ENCODE peak calls at places on chromosomes 5 and 9, in seven cellular contexts. I, J, U, C, Z, T and A are unnamed samples.

GRCh38 chr9:15147471-15147870 is 159.5 kb downstream of the TTC39B start:
- DNase-seq in I (no peak), J (no peak), U (no peak), C (no peak), Z (no peak), T (no peak), A (no peak)

GRCh38 chr9:5441043-5441442 is 3.3 kb upstream of the PLGRKT start:
- DNase-seq in I (no peak), J (peak), U (no peak), C (peak), Z (no peak), T (no peak), A (no peak)

GRCh38 chr9:126569036-126569435 is 44.7 kb upstream of the LMX1B start:
- DNase-seq in I (peak), J (peak), U (no peak), C (peak), Z (no peak), T (no peak), A (no peak)

GRCh38 chr9:69549310-69550202 is 122.6 kb downstream of the APBA1 start:
- DNase-seq in I (peak), J (peak), U (peak), C (peak), Z (peak), T (no peak), A (peak)

GRCh38 chr5:61582421-61582820 is 250.4 kb downstream of the ZSWIM6 start:
- DNase-seq in I (no peak), J (no peak), U (peak), C (peak), Z (no peak), T (no peak), A (no peak)

GRCh38 chr9:70159630-70160029 is 99.1 kb upstream of the SMC5 start:
- DNase-seq in I (no peak), J (no peak), U (no peak), C (no peak), Z (no peak), T (no peak), A (no peak)

GRCh38 chr9:97271292-97271691 is 36.2 kb upstream of the CCDC180 start:
- DNase-seq in I (no peak), J (no peak), U (no peak), C (no peak), Z (no peak), T (no peak), A (no peak)

GRCh38 chr5:179805529-179806249 is 977 bp downstream of the MGAT4B start:
- DNase-seq in I (no peak), J (peak), U (no peak), C (no peak), Z (peak), T (peak), A (peak)

GRCh38 chr5:9782806-9783560 is 152.8 kb upstream of the TAS2R1 start:
- DNase-seq in I (no peak), J (peak), U (no peak), C (peak), Z (no peak), T (no peak), A (no peak)

GRCh38 chr5:52895572-52896296 is 93.4 kb upstream of the ITGA2 start:
- DNase-seq in I (no peak), J (no peak), U (peak), C (peak), Z (no peak), T (no peak), A (no peak)

GRCh38 chr5:141742866-141743651 is 61.0 kb upstream of the ARAP3 start:
- DNase-seq in I (peak), J (no peak), U (peak), C (peak), Z (peak), T (no peak), A (no peak)

GRCh38 chr5:157449011-157449723 is 10.8 kb upstream of the NIPAL4 start:
- DNase-seq in I (no peak), J (no peak), U (no peak), C (no peak), Z (no peak), T (no peak), A (peak)

GRCh38 chr5:9437741-9438240 is 108.1 kb downstream of the SEMA5A start:
- DNase-seq in I (no peak), J (peak), U (no peak), C (peak), Z (no peak), T (no peak), A (no peak)

GRCh38 chr5:83633285-83633684 is 87.4 kb downstream of the HAPLN1 start:
- DNase-seq in I (no peak), J (no peak), U (no peak), C (no peak), Z (no peak), T (no peak), A (no peak)

GRCh38 chr9:38332625-38333024 is 59.9 kb upstream of the ALDH1B1 start:
- DNase-seq in I (no peak), J (no peak), U (no peak), C (no peak), Z (no peak), T (no peak), A (no peak)

GRCh38 chr9:134925011-134925511 is 7.3 kb upstream of the FCN1 start:
- DNase-seq in I (no peak), J (no peak), U (no peak), C (no peak), Z (no peak), T (no peak), A (no peak)

GRCh38 chr9:95305770-95306492 is 11.6 kb downstream of the FANCC start:
- DNase-seq in I (no peak), J (peak), U (peak), C (peak), Z (no peak), T (no peak), A (no peak)

GRCh38 chr5:20166496-20166895 is 178.5 kb upstream of the CDH18 start:
- DNase-seq in I (no peak), J (no peak), U (no peak), C (no peak), Z (no peak), T (no peak), A (no peak)

GRCh38 chr9:110179734-110180133 is 28.2 kb downstream of the C9orf152 start:
- DNase-seq in I (peak), J (peak), U (no peak), C (peak), Z (no peak), T (no peak), A (no peak)

GRCh38 chr5:139061274-139061673 is 136.9 kb downstream of the SIL1 start:
- DNase-seq in I (peak), J (peak), U (no peak), C (peak), Z (no peak), T (no peak), A (no peak)

GRCh38 chr5:149035282-149035882 is 27.5 kb downstream of the SH3TC2 start:
- DNase-seq in I (peak), J (peak), U (peak), C (peak), Z (peak), T (peak), A (peak)

GRCh38 chr5:67404261-67405100 is 207.9 kb upstream of the CD180 start:
- DNase-seq in I (no peak), J (peak), U (no peak), C (peak), Z (no peak), T (no peak), A (no peak)

GRCh38 chr9:112360047-112360804 is 19.7 kb upstream of the HSDL2 start:
- DNase-seq in I (no peak), J (peak), U (no peak), C (peak), Z (no peak), T (no peak), A (no peak)

GRCh38 chr9:127140181-127140580 is 17.7 kb upstream of the ANGPTL2 start:
- DNase-seq in I (no peak), J (no peak), U (no peak), C (no peak), Z (no peak), T (no peak), A (no peak)

GRCh38 chr5:24788829-24789509 is 144.2 kb upstream of the CDH10 start:
- DNase-seq in I (peak), J (no peak), U (no peak), C (peak), Z (no peak), T (no peak), A (no peak)

GRCh38 chr5:126920291-126920690 is 110.1 kb downstream of the MARCHF3 start:
- DNase-seq in I (no peak), J (peak), U (no peak), C (peak), Z (no peak), T (no peak), A (peak)

GRCh38 chr5:78577051-78577807 is 71.3 kb downstream of the LHFPL2 start:
- DNase-seq in I (no peak), J (no peak), U (no peak), C (no peak), Z (no peak), T (no peak), A (no peak)

GRCh38 chr9:136685792-136686533 is 1.3 kb downstream of the AGPAT2 start:
- DNase-seq in I (no peak), J (no peak), U (no peak), C (no peak), Z (no peak), T (no peak), A (no peak)